ENCODE peak calls at places on chromosomes 1 and 21, in ten cellular contexts. U is tibial artery; O is endodermal cell; B is CD8-positive, alpha-beta T cell; D is body of pancreas; P is bronchial epithelial cell; H is epithelial cell of proximal tubule; L is AG04449; Q is brain microvascular endothelial cell; A is GM12864. W is an unnamed sample.

GRCh38 chr1:975896-976683 is 5.8 kb downstream of the PERM1 start:
- DNase-seq in U (peak), O (peak), B (peak), D (peak), P (peak), H (no peak), L (no peak), Q (no peak), A (no peak), W (peak)

GRCh38 chr21:46051821-46052675 is 45.9 kb upstream of the COL6A2 start:
- DNase-seq in U (no peak), O (no peak), B (no peak), D (no peak), P (no peak), H (no peak), L (no peak), Q (no peak), A (no peak), W (no peak)

GRCh38 chr1:29789221-29789909 is 553.0 kb downstream of the PTPRU start:
- DNase-seq in U (no peak), O (no peak), B (no peak), D (no peak), P (peak), H (peak), L (no peak), Q (no peak), A (no peak), W (peak)

GRCh38 chr1:204915856-204916485 is 45.3 kb downstream of the NFASC start:
- DNase-seq in U (no peak), O (no peak), B (no peak), D (no peak), P (peak), H (no peak), L (no peak), Q (no peak), A (no peak), W (peak)

GRCh38 chr1:30746212-30747027 is 11.2 kb downstream of the LAPTM5 start:
- DNase-seq in U (no peak), O (no peak), B (no peak), D (no peak), P (no peak), H (no peak), L (no peak), Q (no peak), A (no peak), W (no peak)

GRCh38 chr21:35340273-35340672 is 291.2 kb upstream of the RUNX1 start:
- DNase-seq in U (no peak), O (peak), B (no peak), D (peak), P (no peak), H (no peak), L (no peak), Q (no peak), A (no peak), W (no peak)

GRCh38 chr1:5980314-5981008 is 11.8 kb downstream of the NPHP4 start:
- DNase-seq in U (no peak), O (peak), B (no peak), D (peak), P (no peak), H (no peak), L (no peak), Q (peak), A (no peak), W (peak)

GRCh38 chr21:32713726-32714125 is 14.1 kb downstream of the SYNJ1 start:
- DNase-seq in U (no peak), O (no peak), B (no peak), D (no peak), P (no peak), H (no peak), L (no peak), Q (no peak), A (no peak), W (no peak)

GRCh38 chr1:87318056-87318650 is 10.5 kb upstream of the LMO4 start:
- DNase-seq in U (no peak), O (no peak), B (no peak), D (no peak), P (no peak), H (no peak), L (no peak), Q (no peak), A (no peak), W (no peak)

GRCh38 chr1:42684139-42684538 is 1.9 kb downstream of the YBX1 start:
- DNase-seq in U (no peak), O (peak), B (no peak), D (no peak), P (peak), H (no peak), L (no peak), Q (no peak), A (no peak), W (peak)

GRCh38 chr1:110475358-110476027 is 24.5 kb downstream of the PROK1 start:
- DNase-seq in U (no peak), O (peak), B (no peak), D (no peak), P (peak), H (no peak), L (no peak), Q (no peak), A (no peak), W (peak)

GRCh38 chr1:174200746-174201145 is 41.4 kb downstream of the RABGAP1L start:
- DNase-seq in U (no peak), O (no peak), B (no peak), D (no peak), P (no peak), H (no peak), L (no peak), Q (no peak), A (no peak), W (no peak)

GRCh38 chr1:174209347-174210187 is 50.2 kb downstream of the RABGAP1L start:
- DNase-seq in U (no peak), O (no peak), B (no peak), D (no peak), P (no peak), H (no peak), L (no peak), Q (no peak), A (peak), W (no peak)

GRCh38 chr1:174206148-174206826 is 47.0 kb downstream of the RABGAP1L start:
- DNase-seq in U (no peak), O (no peak), B (no peak), D (no peak), P (no peak), H (no peak), L (no peak), Q (peak), A (no peak), W (no peak)

DNA sequence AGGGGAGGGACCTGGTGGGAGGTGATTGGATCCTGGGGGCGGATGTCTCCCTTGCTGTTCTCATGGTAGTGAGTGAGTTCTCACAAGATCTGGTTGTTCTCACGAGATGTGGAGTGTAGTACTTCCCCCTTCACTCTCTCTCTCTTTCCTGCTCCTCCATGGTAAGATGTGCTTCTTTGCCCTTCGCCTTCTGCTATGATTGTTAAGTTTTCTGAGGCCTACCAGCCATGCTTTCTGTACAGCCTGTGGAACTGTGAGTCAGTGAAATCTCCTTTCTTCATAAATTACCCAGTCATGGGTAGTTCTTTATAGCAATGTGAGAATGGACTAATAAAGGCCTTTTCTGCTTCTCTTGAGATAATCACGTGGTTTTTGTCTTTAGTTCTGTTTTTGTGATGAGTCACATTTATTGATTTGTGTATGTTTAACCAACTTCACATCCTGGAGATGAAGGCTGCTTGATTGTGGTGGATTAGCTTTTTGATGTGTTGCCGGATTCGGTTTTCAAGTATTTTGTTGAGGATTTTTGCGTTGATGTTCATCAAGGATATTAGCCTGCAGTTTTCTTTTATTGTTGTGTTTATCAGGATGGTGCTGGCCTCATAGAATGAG is 45.5 kb downstream of the RABGAP1L start:
- DNase-seq in U (no peak), O (no peak), B (no peak), D (no peak), P (no peak), H (no peak), L (no peak), Q (no peak), A (peak), W (no peak)
- TF ChIP-seq CTCF in U (no peak), O (no peak), B (no peak), D (no peak), P (no peak), H (no peak), L (no peak), Q (no peak), A (no peak), W (no peak)

DNA sequence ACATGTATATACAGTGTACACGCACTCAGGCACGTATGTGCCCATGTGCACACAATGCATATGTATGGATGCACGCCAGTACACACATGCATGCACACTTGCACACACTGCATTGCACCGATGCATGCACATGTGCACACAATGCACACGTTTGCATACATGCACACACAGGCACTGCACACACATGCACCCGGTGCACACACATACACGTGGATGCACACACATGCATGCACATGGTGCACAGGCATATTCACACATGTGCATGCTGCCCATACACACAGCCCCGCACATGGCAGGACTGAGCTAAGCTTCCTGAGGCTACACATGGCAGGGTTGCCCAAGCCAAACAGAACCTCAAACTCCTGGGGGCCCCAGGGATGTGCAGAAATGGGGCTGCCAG is 19.6 kb downstream of the ARHGEF16 start:
- DNase-seq in U (no peak), O (no peak), B (no peak), D (no peak), P (no peak), H (no peak), L (no peak), Q (no peak), A (no peak), W (no peak)
- H3K4me3 ChIP-seq in U (no peak), O (no peak), B (no peak), D (no peak), P (no peak), H (no peak), L (no peak), Q (no peak), A (no peak), W (no peak)

GRCh38 chr21:42513151-42513984 is at the start of gene SLC37A1:
- DNase-seq in U (peak), O (peak), B (peak), D (peak), P (no peak), H (no peak), L (no peak), Q (no peak), A (no peak), W (peak)
- TF ChIP-seq CTCF in U (no peak), O (no peak), B (no peak), D (no peak), P (no peak), H (no peak), L (no peak), Q (no peak), A (no peak), W (no peak)

GRCh38 chr1:187063271-187063670 is 234.5 kb downstream of the PLA2G4A start:
- DNase-seq in U (no peak), O (no peak), B (no peak), D (no peak), P (no peak), H (no peak), L (no peak), Q (no peak), A (no peak), W (peak)
- H3K4me3 ChIP-seq in U (no peak), O (no peak), B (no peak), D (no peak), P (no peak), H (no peak), L (no peak), Q (no peak), A (no peak), W (no peak)

DNA sequence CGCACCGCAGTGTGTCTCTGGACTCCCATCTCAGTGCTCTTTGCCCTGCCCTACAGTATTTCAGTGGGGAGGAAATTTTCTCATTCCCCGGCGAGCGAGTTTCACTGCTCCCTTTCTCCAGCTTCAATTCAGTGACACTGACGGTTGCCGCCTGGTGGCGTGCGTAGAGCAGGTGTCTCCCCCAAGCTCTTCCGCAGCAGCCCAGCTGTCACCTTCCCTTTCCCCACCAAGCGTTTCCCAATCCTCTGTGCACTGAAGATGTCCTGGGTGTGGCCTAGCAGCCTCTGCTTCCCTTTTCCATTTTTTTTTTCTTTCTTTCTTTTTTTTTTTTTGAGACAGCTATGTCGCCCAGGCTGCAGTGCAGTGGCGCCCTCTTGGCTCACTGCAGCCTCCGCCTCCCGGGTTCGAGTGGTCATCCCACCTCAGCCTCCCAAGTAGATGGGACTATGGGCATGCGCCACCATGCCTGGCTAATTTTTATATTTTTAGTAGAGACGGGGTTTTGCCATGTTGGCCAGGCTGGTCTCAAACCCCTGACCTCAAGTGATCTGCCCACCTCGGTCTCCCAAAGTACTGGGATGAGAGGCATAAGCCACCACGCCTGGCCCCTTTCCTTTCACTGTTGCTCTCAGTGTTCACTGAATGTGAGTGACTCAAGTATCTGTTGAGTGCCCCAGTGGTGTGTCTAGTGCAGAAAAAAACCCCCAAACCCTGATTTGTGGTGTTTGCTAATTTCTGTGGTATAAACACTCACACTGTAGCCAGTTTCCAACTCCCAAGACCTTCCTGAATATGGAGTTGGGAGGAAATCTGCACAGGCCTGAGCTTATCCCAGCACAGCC is 30.1 kb downstream of the TNFRSF1B start:
- DNase-seq in U (peak), O (peak), B (no peak), D (no peak), P (no peak), H (no peak), L (no peak), Q (no peak), A (no peak), W (no peak)
- TF ChIP-seq CTCF in U (no peak), O (peak), B (no peak), D (no peak), P (no peak), H (peak), L (no peak), Q (peak), A (no peak), W (peak)

W was measured in epithelial cell of esophagus.